ENCODE peak calls at places on chromosome 15, in four cellular contexts. O is epithelial cell of proximal tubule, Y is WERI-Rb-1, W is psoas muscle. Z is an unnamed sample.

GRCh38 chr15:42595641-42596240 is 20.3 kb downstream of the STARD9 start:
- DNase-seq in O (no peak), W (no peak), Y (no peak), Z (peak)

GRCh38 chr15:28117591-28117990 is 18.5 kb upstream of the OCA2 start:
- DNase-seq in Y (no peak), O (no peak), W (no peak), Z (no peak)

GRCh38 chr15:68412218-68412617 is 19.7 kb downstream of the ITGA11 start:
- DNase-seq in O (no peak), Y (no peak), W (no peak), Z (no peak)

GRCh38 chr15:83205725-83206324 is 1.8 kb downstream of the HDGFL3 start:
- DNase-seq in Y (no peak), W (no peak), O (no peak), Z (peak)

GRCh38 chr15:40844543-40844981 is 714 bp downstream of the SPINT1 start:
- DNase-seq in Y (no peak), O (no peak), W (peak), Z (no peak)

GRCh38 chr15:92845109-92845508 is 55.0 kb upstream of the CHD2 start:
- DNase-seq in Y (no peak), W (no peak), O (no peak), Z (peak)

GRCh38 chr15:98813956-98814355 is 165.6 kb downstream of the IGF1R start:
- DNase-seq in Y (no peak), W (no peak), O (no peak), Z (no peak)

GRCh38 chr15:69390575-69390974 is 23.6 kb upstream of the KIF23 start:
- DNase-seq in O (peak), W (no peak), Y (no peak), Z (no peak)

GRCh38 chr15:58243083-58243482 is 104.9 kb downstream of the AQP9 start:
- DNase-seq in W (no peak), Y (no peak), O (no peak), Z (no peak)

GRCh38 chr15:80173022-80173759 is 20.4 kb downstream of the FAH start:
- DNase-seq in W (peak), O (no peak), Y (peak), Z (peak)

GRCh38 chr15:90248760-90249122 is 615 bp upstream of the TTLL13 start:
- DNase-seq in O (no peak), Y (no peak), W (no peak), Z (no peak)

GRCh38 chr15:82021992-82022391 is 23.8 kb downstream of the MEX3B start:
- DNase-seq in Y (no peak), W (no peak), O (no peak), Z (peak)

DNA sequence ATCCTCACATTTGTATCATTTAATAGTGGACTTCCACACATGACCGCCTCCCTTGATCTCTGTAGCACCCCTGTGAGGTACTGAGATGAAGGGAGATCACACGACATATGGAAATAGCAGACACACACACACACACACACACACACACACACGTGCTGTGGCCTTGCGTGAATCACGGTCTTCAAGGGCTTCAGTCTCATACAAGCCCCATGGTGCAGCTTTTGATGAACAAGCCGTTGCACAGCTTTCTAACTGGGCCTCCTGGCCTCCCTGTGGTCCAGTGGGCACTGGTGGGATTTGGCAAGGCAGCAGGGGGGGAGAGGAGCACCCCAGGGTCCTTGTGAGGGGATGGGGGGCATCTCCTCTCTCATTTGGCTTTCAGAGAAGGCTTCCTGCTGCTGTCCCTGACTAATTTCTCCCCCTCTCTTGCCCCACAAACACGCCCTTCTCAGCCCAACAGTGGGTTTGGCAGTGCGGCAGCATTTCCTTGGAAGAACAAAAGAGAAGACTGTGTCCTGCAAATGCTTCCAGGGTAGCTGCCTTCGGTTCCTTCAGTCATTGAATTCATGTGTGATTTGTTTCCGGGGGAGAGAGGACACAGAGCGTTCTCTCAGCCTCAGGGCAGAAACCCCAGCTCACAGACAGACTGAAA is 98.7 kb downstream of the SMAD6 start:
- DNase-seq in W (no peak), O (no peak), Y (no peak), Z (no peak)
- H3K4me3 ChIP-seq in W (no peak), O (no peak), Y (no peak), Z (no peak)

DNA sequence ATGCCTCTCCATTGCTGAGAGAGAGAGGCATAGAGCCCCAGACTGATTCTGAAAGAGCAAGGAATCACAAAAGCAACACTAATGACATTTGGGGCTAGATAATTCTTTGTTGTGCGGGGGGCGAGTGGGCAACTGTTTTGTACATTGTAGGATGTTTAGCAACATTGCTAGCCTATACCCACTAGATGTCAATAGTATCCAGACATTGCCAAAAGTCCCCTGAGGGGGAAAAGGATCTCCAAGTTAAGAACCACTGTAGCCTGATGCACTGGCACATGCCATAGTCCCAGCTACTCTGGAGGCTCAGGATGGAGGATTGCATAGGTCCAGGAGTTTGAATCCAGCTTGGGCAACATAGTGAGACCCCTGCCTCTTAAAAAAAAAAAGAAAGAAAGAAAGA is 22.8 kb upstream of the GOLM2 start:
- DNase-seq in O (no peak), Y (no peak), W (no peak), Z (no peak)
- TF ChIP-seq CTCF in O (peak), Y (no peak), W (no peak), Z (no peak)

DNA sequence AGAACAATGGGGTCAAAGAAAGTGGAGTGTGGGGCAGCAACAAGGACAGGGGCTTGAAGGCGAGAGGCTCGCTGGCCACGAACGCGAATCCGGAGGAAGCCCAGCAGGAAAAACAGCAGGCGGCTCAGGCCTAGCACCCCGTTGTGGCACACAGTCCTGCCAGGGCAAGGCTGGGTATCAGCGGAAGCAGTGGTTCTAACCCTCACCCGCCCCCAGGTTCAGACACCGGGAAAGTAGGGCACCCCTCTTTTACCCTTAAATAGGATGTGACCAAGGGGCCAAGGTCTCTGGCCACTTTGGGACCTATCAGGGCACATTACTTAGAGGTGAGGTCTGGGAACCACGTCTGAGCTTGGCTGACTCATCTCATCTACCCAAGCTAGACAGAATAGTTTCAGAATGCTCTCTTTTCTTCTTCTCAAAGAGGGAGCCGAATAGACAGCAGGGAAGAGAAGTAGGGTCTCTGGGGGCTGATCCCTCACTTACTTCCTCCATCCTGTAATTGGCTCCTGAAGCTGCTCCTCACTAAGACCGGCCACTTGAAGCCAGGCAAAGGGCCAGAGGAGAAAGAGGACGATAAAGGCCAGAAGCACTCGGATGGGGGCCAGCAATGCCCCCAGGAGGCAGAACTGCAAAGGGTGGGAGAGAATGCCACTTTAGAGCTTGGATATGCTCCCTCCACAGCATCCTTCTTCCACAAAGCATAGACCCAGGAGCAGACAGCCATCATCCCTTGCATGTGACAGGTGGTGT is 1.7 kb downstream of the LPCAT4 start:
- DNase-seq in Y (no peak), O (no peak), W (no peak), Z (no peak)
- H3K4me3 ChIP-seq in Y (no peak), O (peak), W (peak), Z (peak)

GRCh38 chr15:59736181-59736580 is 47.1 kb upstream of the BNIP2 start:
- DNase-seq in W (no peak), O (no peak), Y (peak), Z (no peak)

GRCh38 chr15:59739557-59740186 is 50.6 kb upstream of the BNIP2 start:
- DNase-seq in O (no peak), W (no peak), Y (no peak), Z (no peak)

GRCh38 chr15:59746777-59747176 is 57.7 kb upstream of the BNIP2 start:
- DNase-seq in Y (no peak), W (no peak), O (no peak), Z (no peak)

GRCh38 chr15:59738676-59739075 is 49.6 kb upstream of the BNIP2 start:
- DNase-seq in O (no peak), W (no peak), Y (no peak), Z (no peak)

DNA sequence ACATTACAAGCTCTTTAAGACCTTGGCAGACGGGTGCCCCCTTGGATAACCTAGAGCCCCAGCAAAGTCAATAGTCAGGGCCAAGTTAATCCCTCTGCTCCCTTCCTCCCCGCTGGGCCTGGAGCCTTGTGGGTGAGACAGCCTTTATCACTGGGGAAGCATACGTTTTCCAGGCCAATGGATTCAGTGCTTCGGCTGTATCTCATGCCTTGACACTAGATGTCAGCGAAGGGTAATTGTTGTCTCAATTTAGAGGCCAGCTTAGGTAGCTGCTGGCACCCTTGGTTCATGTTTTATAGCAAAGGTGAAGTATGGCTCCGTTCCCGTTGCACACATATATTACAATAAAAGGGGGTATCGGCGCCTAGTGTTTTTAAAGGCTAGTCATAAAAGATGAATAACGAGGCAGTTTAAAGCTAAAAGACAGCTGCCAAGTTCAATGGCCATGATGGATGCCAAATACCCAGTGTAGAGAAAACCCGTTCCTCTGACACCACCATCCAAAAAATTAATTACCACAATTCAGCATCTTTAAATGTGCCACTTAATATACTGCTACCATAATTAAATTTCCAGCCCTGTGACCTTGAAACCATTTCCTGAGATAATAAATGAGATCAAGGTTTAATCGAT is 52.3 kb upstream of the BNIP2 start:
- DNase-seq in O (no peak), W (no peak), Y (peak), Z (peak)
- TF ChIP-seq CTCF in O (peak), W (peak), Y (peak), Z (no peak)